ENCODE peak calls at places on chromosomes 12 and 14, in seven cellular contexts. J is left ventricle myocardium inferior, X is pancreas, V is body of pancreas, M is DND-41, Y is GM12878, O is heart right ventricle. R is an unnamed sample.

GRCh38 chr14:33876274-33876673 is 74.6 kb downstream of the EGLN3 start:
- DNase-seq in X (no peak), Y (no peak), J (no peak), V (no peak), O (no peak), M (no peak), R (no peak)

GRCh38 chr12:89351489-89352241 is 636 bp downstream of the DUSP6 start:
- DNase-seq in O (peak), X (peak), Y (no peak), V (peak), J (peak), M (no peak), R (no peak)

GRCh38 chr12:1768585-1768984 is 51.8 kb upstream of the LRTM2 start:
- DNase-seq in V (no peak), Y (no peak), O (no peak), X (no peak), J (no peak), M (no peak), R (no peak)

GRCh38 chr14:35441160-35441559 is 36.6 kb upstream of the NFKBIA start:
- DNase-seq in V (no peak), J (no peak), Y (no peak), X (no peak), M (no peak), O (no peak), R (no peak)

GRCh38 chr14:61489932-61490331 is 168.6 kb downstream of the PRKCH start:
- DNase-seq in J (peak), O (no peak), Y (no peak), M (no peak), X (no peak), V (no peak), R (no peak)

GRCh38 chr14:23358042-23358441 is 5.4 kb upstream of the SLC22A17 start:
- DNase-seq in M (no peak), J (no peak), V (no peak), O (no peak), Y (no peak), X (no peak), R (no peak)

GRCh38 chr12:109571773-109572505 is 1.4 kb downstream of the MMAB start:
- DNase-seq in M (no peak), O (no peak), V (no peak), Y (no peak), X (no peak), J (no peak), R (no peak)

GRCh38 chr12:25208554-25208953 is 13.5 kb downstream of the ETFRF1 start:
- DNase-seq in J (no peak), M (no peak), X (no peak), O (no peak), Y (no peak), V (no peak), R (no peak)

GRCh38 chr14:61578745-61579144 is 116.6 kb upstream of the HIF1A start:
- DNase-seq in X (no peak), V (no peak), J (no peak), Y (no peak), M (no peak), O (no peak), R (no peak)

GRCh38 chr14:93953739-93954515 is 22.4 kb downstream of the ASB2 start:
- DNase-seq in Y (no peak), J (no peak), X (no peak), O (no peak), V (no peak), M (no peak), R (no peak)

GRCh38 chr14:100789460-100790417 is 36.2 kb upstream of the MEG3 start:
- DNase-seq in O (no peak), X (no peak), J (no peak), V (no peak), Y (no peak), M (no peak), R (no peak)

DNA sequence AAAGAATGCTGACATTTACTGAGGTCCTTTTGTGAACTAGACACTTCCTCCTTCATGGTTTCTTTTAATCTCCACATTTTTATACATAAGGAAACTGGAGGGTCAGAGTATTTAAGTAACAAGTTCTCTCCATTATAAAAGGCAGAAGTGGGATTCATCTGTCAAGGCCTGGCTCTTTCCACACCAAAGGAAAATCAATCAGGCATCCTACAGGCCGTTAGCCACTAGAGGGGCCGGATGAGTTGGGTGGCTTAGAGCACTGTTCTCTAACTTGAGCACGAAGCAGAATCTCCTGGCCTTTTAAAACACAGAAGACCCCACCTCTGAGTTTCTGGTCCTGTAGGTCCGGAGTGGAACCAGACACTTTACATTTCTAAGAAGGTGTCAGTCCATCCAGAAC is 36.8 kb upstream of the NINJ2 start:
- DNase-seq in V (no peak), Y (no peak), O (no peak), J (no peak), X (no peak), M (no peak), R (no peak)
- TF ChIP-seq CTCF in V (no peak), Y (no peak), O (no peak), J (no peak), X (no peak), M (no peak), R (no peak)

GRCh38 chr12:106080786-106081185 is 58.0 kb downstream of the NUAK1 start:
- DNase-seq in M (no peak), J (no peak), X (no peak), V (no peak), Y (no peak), O (no peak), R (no peak)
- H3K27ac ChIP-seq in M (no peak), J (peak), X (no peak), V (no peak), Y (no peak), O (peak), R (peak)

GRCh38 chr12:98646165-98646764 is 1.2 kb downstream of the APAF1 start:
- DNase-seq in V (no peak), J (no peak), Y (no peak), X (no peak), M (no peak), O (no peak), R (no peak)
- TF ChIP-seq CTCF in V (no peak), J (no peak), Y (no peak), X (peak), M (peak), O (no peak), R (no peak)

GRCh38 chr14:62739647-62740046 is 305.6 kb downstream of the KCNH5 start:
- DNase-seq in J (no peak), V (no peak), X (no peak), M (no peak), Y (no peak), O (no peak), R (no peak)

GRCh38 chr14:62736426-62737043 is 308.7 kb downstream of the KCNH5 start:
- DNase-seq in M (no peak), V (no peak), X (no peak), Y (no peak), O (no peak), J (no peak), R (no peak)

GRCh38 chr14:62734831-62735230 is 310.4 kb downstream of the KCNH5 start:
- DNase-seq in Y (no peak), M (no peak), J (no peak), O (no peak), X (no peak), V (no peak), R (no peak)

GRCh38 chr14:62736004-62736403 is 309.3 kb downstream of the KCNH5 start:
- DNase-seq in M (no peak), X (no peak), Y (no peak), V (no peak), J (no peak), O (no peak), R (no peak)
- H3K27ac ChIP-seq in M (no peak), X (no peak), Y (no peak), V (no peak), J (no peak), O (no peak), R (no peak)

GRCh38 chr12:16950041-16950677 is 344.2 kb upstream of the LMO3 start:
- DNase-seq in M (no peak), V (no peak), Y (no peak), X (no peak), O (no peak), J (no peak), R (no peak)
- TF ChIP-seq CTCF in M (no peak), V (no peak), Y (no peak), X (no peak), O (no peak), J (no peak), R (no peak)

GRCh38 chr12:4031703-4032291 is 158.6 kb upstream of the PARP11 start:
- DNase-seq in V (peak), O (peak), X (peak), Y (no peak), J (peak), M (no peak), R (peak)
- H3K27ac ChIP-seq in V (peak), O (no peak), X (peak), Y (no peak), J (peak), M (no peak), R (peak)

GRCh38 chr12:53948650-53949593 is 5.8 kb upstream of the HOXC12 start:
- DNase-seq in Y (no peak), V (no peak), J (no peak), O (no peak), X (no peak), M (no peak), R (no peak)
- TF ChIP-seq CTCF in Y (no peak), V (no peak), J (no peak), O (no peak), X (no peak), M (no peak), R (no peak)

GRCh38 chr12:27190761-27191160 is 53.3 kb upstream of the STK38L start:
- DNase-seq in V (no peak), Y (no peak), O (no peak), J (no peak), X (no peak), M (no peak), R (no peak)
- H3K27ac ChIP-seq in V (peak), Y (no peak), O (peak), J (peak), X (peak), M (no peak), R (peak)

GRCh38 chr12:100163416-100164152 is 20.9 kb upstream of the BLTP3B start:
- DNase-seq in O (peak), Y (no peak), J (peak), M (peak), X (peak), V (peak), R (peak)
- TF ChIP-seq CTCF in O (no peak), Y (peak), J (peak), M (peak), X (no peak), V (peak), R (peak)

R was measured in tibial artery.